ENCODE peak calls at places on chromosomes 7 and 10, in six cellular contexts. U is activated CD4-positive, CD25-positive, alpha-beta regulatory T cell treated with anti-CD3 and anti-CD28 coated beads, Interleukin-2, amount 50 U/mL, for 16 hours; V is T-helper 22 cell; W is transverse colon; I is HuH-7.5; L is EL. Q is an unnamed sample.

GRCh38 chr10:100033766-100034418 is 24.1 kb upstream of the DNMBP start:
- DNase-seq in U (no peak), V (no peak), W (no peak), I (no peak), L (no peak), Q (no peak)

GRCh38 chr10:12966067-12966466 is 35.4 kb downstream of the CCDC3 start:
- DNase-seq in U (no peak), V (no peak), W (no peak), I (no peak), L (no peak), Q (no peak)

GRCh38 chr10:126264089-126265018 is 123.9 kb downstream of the ADAM12 start:
- DNase-seq in U (no peak), V (no peak), W (no peak), I (no peak), L (no peak), Q (no peak)

GRCh38 chr10:53765311-53765710 is 992.7 kb upstream of the MBL2 start:
- DNase-seq in U (no peak), V (no peak), W (no peak), I (no peak), L (no peak), Q (peak)

GRCh38 chr10:46273506-46274477 is 13.0 kb upstream of the ANTXRL start:
- DNase-seq in U (no peak), V (no peak), W (no peak), I (no peak), L (no peak), Q (no peak)

GRCh38 chr7:101743995-101744360 is 73.4 kb upstream of the CUX1 start:
- DNase-seq in U (no peak), V (no peak), W (peak), I (no peak), L (no peak), Q (no peak)

GRCh38 chr10:72278668-72279393 is 5.1 kb downstream of the DDIT4 start:
- DNase-seq in U (no peak), V (no peak), W (no peak), I (no peak), L (no peak), Q (no peak)

GRCh38 chr7:139571190-139571589 is 47.7 kb downstream of the CLEC2L start:
- DNase-seq in U (no peak), V (no peak), W (no peak), I (no peak), L (no peak), Q (no peak)

GRCh38 chr10:61832866-61833481 is 68.5 kb upstream of the ARID5B start:
- DNase-seq in U (no peak), V (no peak), W (no peak), I (no peak), L (peak), Q (no peak)

GRCh38 chr7:3106353-3106752 is 62.7 kb upstream of the CARD11 start:
- DNase-seq in U (no peak), V (no peak), W (no peak), I (no peak), L (no peak), Q (no peak)

GRCh38 chr7:155896531-155897263 is 84.4 kb upstream of the SHH start:
- DNase-seq in U (no peak), V (no peak), W (no peak), I (no peak), L (no peak), Q (no peak)

GRCh38 chr10:102409604-102410426 is 8.8 kb downstream of the PSD start:
- DNase-seq in U (no peak), V (no peak), W (no peak), I (peak), L (no peak), Q (no peak)

GRCh38 chr7:106871793-106872571 is 6.9 kb downstream of the PIK3CG start:
- DNase-seq in U (no peak), V (no peak), W (no peak), I (no peak), L (no peak), Q (peak)

GRCh38 chr10:124892905-124893304 is 49.0 kb upstream of the ZRANB1 start:
- DNase-seq in U (no peak), V (no peak), W (no peak), I (no peak), L (no peak), Q (peak)

GRCh38 chr10:59281861-59282260 is 80.5 kb downstream of the FAM13C start:
- DNase-seq in U (no peak), V (no peak), W (no peak), I (no peak), L (no peak), Q (no peak)

GRCh38 chr10:4355346-4355745 is 470.7 kb upstream of the AKR1E2 start:
- DNase-seq in U (no peak), V (no peak), W (no peak), I (no peak), L (peak), Q (peak)